ENCODE peak calls at places on chromosomes 3 and 15, in eight cellular contexts. P is SJSA1; Z is DMS 273 treated with DMSO at 0.1 percent for 48 hours; Q is GM23248; V is stimulated activated CD4-positive, alpha-beta T cell treated with anti-CD3 and anti-CD28 coated beads, Interleukin-12 subunit alpha, Interleukin-12 subunit beta, amount 100 ng/mL, for 4 hours; K is NCI-H1092 treated with DMSO at 0.1 percent for 48 hours; C is iris pigment epithelial cell; L is H9. U is an unnamed sample.

GRCh38 chr15:59976480-59976879 is 27.6 kb upstream of the FOXB1 start:
- DNase-seq in P (no peak), C (no peak), K (no peak), L (no peak), V (no peak), Z (no peak), Q (no peak), U (no peak)

GRCh38 chr3:12175844-12176453 is 17.2 kb upstream of the TIMP4 start:
- DNase-seq in K (peak), P (peak), C (peak), Q (peak), Z (no peak), L (peak), V (peak), U (peak)

GRCh38 chr3:94887056-94887455 is 824.2 kb downstream of the NSUN3 start:
- DNase-seq in V (no peak), L (no peak), P (no peak), C (peak), K (no peak), Q (no peak), Z (no peak), U (no peak)

GRCh38 chr3:34067442-34068130 is 269.2 kb downstream of the PDCD6IP start:
- DNase-seq in P (no peak), V (no peak), Z (no peak), K (no peak), C (no peak), Q (no peak), L (no peak), U (no peak)

GRCh38 chr3:128060473-128061381 is 8.5 kb downstream of the SEC61A1 start:
- DNase-seq in Q (peak), K (no peak), L (no peak), Z (no peak), C (peak), P (no peak), V (no peak), U (peak)

GRCh38 chr15:27127834-27128570 is 157.0 kb downstream of the GABRG3 start:
- DNase-seq in K (no peak), Q (no peak), V (no peak), C (no peak), L (no peak), P (no peak), Z (no peak), U (no peak)

GRCh38 chr15:25508369-25509002 is 69.7 kb upstream of the UBE3A start:
- DNase-seq in P (peak), Z (peak), L (no peak), C (peak), Q (peak), K (peak), V (no peak), U (peak)

GRCh38 chr3:161222662-161223061 is 1.6 kb downstream of the NMD3 start:
- DNase-seq in Z (no peak), Q (peak), K (no peak), L (no peak), C (no peak), P (peak), V (no peak), U (peak)

GRCh38 chr3:17038900-17039545 is 154.3 kb downstream of the PLCL2 start:
- DNase-seq in K (no peak), C (no peak), P (no peak), V (no peak), Z (no peak), Q (peak), L (no peak), U (no peak)

GRCh38 chr3:160885791-160886286 is 129.8 kb downstream of the PPM1L start:
- DNase-seq in K (no peak), C (peak), L (peak), V (no peak), Z (peak), Q (peak), P (peak), U (no peak)

GRCh38 chr3:100765437-100765975 is 56.2 kb downstream of the TFG start:
- DNase-seq in Q (no peak), C (no peak), P (no peak), K (no peak), V (no peak), L (no peak), Z (no peak), U (no peak)

GRCh38 chr3:122560680-122561079 is 3.4 kb downstream of the PARP9 start:
- DNase-seq in K (peak), Z (peak), P (peak), V (peak), C (peak), Q (peak), L (no peak), U (peak)

GRCh38 chr3:44065741-44066140 is 175.9 kb upstream of the TOPAZ1 start:
- DNase-seq in Q (peak), L (peak), Z (no peak), K (peak), C (no peak), V (no peak), P (no peak), U (no peak)

GRCh38 chr15:63243101-63243500 is 34.3 kb upstream of the APH1B start:
- DNase-seq in L (no peak), K (no peak), V (no peak), Q (peak), P (no peak), C (peak), Z (no peak), U (peak)

GRCh38 chr15:64461577-64462162 is 1.3 kb downstream of the ZNF609 start:
- DNase-seq in V (peak), Q (peak), C (peak), P (no peak), L (peak), Z (no peak), K (peak), U (peak)

GRCh38 chr3:107959767-107960166 is 131.1 kb downstream of the CD47 start:
- DNase-seq in Q (peak), V (no peak), L (no peak), C (peak), Z (no peak), K (no peak), P (no peak), U (no peak)

GRCh38 chr3:151895881-151896661 is 22.6 kb downstream of the SUCNR1 start:
- DNase-seq in Q (no peak), K (no peak), C (no peak), P (no peak), V (no peak), Z (no peak), L (no peak), U (no peak)

GRCh38 chr3:23055733-23056376 is 147.3 kb upstream of the UBE2E2 start:
- DNase-seq in V (no peak), Z (no peak), P (peak), Q (peak), K (no peak), L (no peak), C (peak), U (peak)

GRCh38 chr3:30539772-30540171 is 66.6 kb upstream of the TGFBR2 start:
- DNase-seq in V (no peak), Q (peak), C (peak), P (peak), K (no peak), Z (no peak), L (no peak), U (no peak)

GRCh38 chr15:79978694-79979519 is 7.9 kb upstream of the BCL2A1 start:
- DNase-seq in P (no peak), C (peak), V (no peak), K (no peak), Q (peak), Z (no peak), L (no peak), U (peak)

GRCh38 chr3:34207826-34208225 is 409.4 kb downstream of the PDCD6IP start:
- DNase-seq in P (no peak), Z (no peak), L (no peak), V (no peak), C (peak), K (no peak), Q (no peak), U (no peak)

GRCh38 chr3:42539871-42540714 is 37.6 kb downstream of the VIPR1 start:
- DNase-seq in K (no peak), P (no peak), C (peak), Z (no peak), Q (peak), V (peak), L (peak), U (peak)

GRCh38 chr3:113834983-113835382 is 3.6 kb upstream of the GRAMD1C start:
- DNase-seq in K (no peak), V (no peak), P (no peak), L (no peak), Q (no peak), C (no peak), Z (no peak), U (no peak)

GRCh38 chr15:45169608-45170480 is 17.9 kb downstream of the SHF start:
- DNase-seq in K (peak), Q (no peak), V (no peak), P (no peak), L (peak), C (no peak), Z (peak), U (no peak)

GRCh38 chr15:97915261-97915660 is 45.2 kb upstream of the ARRDC4 start:
- DNase-seq in Q (no peak), K (no peak), C (no peak), V (no peak), L (no peak), Z (no peak), P (no peak), U (no peak)

GRCh38 chr3:61381745-61382392 is 130.6 kb upstream of the FHIT start:
- DNase-seq in C (peak), V (no peak), K (peak), Q (peak), L (no peak), P (peak), Z (no peak), U (peak)

GRCh38 chr3:49279376-49279775 is 2.3 kb upstream of the C3orf62 start:
- DNase-seq in K (no peak), Q (peak), P (no peak), Z (no peak), V (no peak), L (no peak), C (peak), U (peak)

GRCh38 chr3:47133641-47134040 is 30.3 kb downstream of the SETD2 start:
- DNase-seq in L (no peak), V (no peak), P (no peak), Z (no peak), C (no peak), K (no peak), Q (no peak), U (no peak)

U was measured in GM03348.